ENCODE peak calls at places on chromosomes 7 and 10, in four cellular contexts. One of them, this sample, is unnamed. For H3K4me1, the result is how much of the 10 kb centered on the place peaks cover.

GRCh38 chr10:19658131-19658530 is 158.1 kb upstream of the PLXDC2 start:
- DNase-seq in ovary: no peak
- DNase-seq in mesendoderm: no peak
- DNase-seq in transverse colon: no peak
- DNase-seq in this sample: no peak

GRCh38 chr10:3225589-3225988 is 53.0 kb upstream of the PITRM1 start:
- DNase-seq in ovary: no peak
- DNase-seq in mesendoderm: no peak
- DNase-seq in transverse colon: no peak
- DNase-seq in this sample: no peak

GRCh38 chr7:69654849-69655707 is 56.8 kb downstream of the AUTS2 start:
- DNase-seq in ovary: no peak
- DNase-seq in mesendoderm: no peak
- DNase-seq in transverse colon: no peak
- DNase-seq in this sample: no peak

GRCh38 chr10:22531008-22531407 is 183.4 kb downstream of the PIP4K2A start:
- DNase-seq in ovary: no peak
- DNase-seq in mesendoderm: no peak
- DNase-seq in transverse colon: no peak
- DNase-seq in this sample: no peak

GRCh38 chr10:48531486-48531885 is 73.4 kb downstream of the ARHGAP22 start:
- DNase-seq in ovary: no peak
- DNase-seq in mesendoderm: no peak
- DNase-seq in transverse colon: no peak
- DNase-seq in this sample: no peak

GRCh38 chr7:27377988-27378387 is 135.4 kb downstream of the EVX1 start:
- DNase-seq in ovary: no peak
- DNase-seq in mesendoderm: peak
- DNase-seq in transverse colon: no peak
- DNase-seq in this sample: no peak

GRCh38 chr7:41886906-41887311 is 184.0 kb upstream of the INHBA start:
- DNase-seq in ovary: peak
- DNase-seq in mesendoderm: peak
- DNase-seq in transverse colon: peak
- DNase-seq in this sample: peak

GRCh38 chr10:22229756-22230330 is 12.0 kb upstream of the EBLN1 start:
- DNase-seq in ovary: no peak
- DNase-seq in mesendoderm: no peak
- DNase-seq in transverse colon: no peak
- DNase-seq in this sample: no peak

GRCh38 chr7:25790261-25790660 is 361.7 kb upstream of the NFE2L3 start:
- DNase-seq in ovary: no peak
- DNase-seq in mesendoderm: no peak
- DNase-seq in transverse colon: no peak
- DNase-seq in this sample: no peak

GRCh38 chr10:10500941-10501340 is 516.7 kb upstream of the CELF2 start:
- DNase-seq in ovary: no peak
- DNase-seq in mesendoderm: no peak
- DNase-seq in transverse colon: no peak
- DNase-seq in this sample: no peak

GRCh38 chr7:135672560-135673359 is 10.4 kb downstream of the STMP1 start:
- DNase-seq in ovary: no peak
- DNase-seq in mesendoderm: peak
- DNase-seq in transverse colon: no peak
- DNase-seq in this sample: no peak

GRCh38 chr7:80244206-80244956 is 109.8 kb downstream of the GNAI1 start:
- DNase-seq in ovary: no peak
- DNase-seq in mesendoderm: no peak
- DNase-seq in transverse colon: no peak
- DNase-seq in this sample: no peak

GRCh38 chr10:127228195-127228785 is 31.9 kb upstream of the INSYN2A start:
- DNase-seq in ovary: peak
- DNase-seq in mesendoderm: peak
- DNase-seq in transverse colon: no peak
- DNase-seq in this sample: no peak

GRCh38 chr7:99019523-99020412 is 124.1 kb downstream of the SMURF1 start:
- DNase-seq in ovary: peak
- DNase-seq in mesendoderm: no peak
- DNase-seq in transverse colon: no peak
- DNase-seq in this sample: peak

DNA sequence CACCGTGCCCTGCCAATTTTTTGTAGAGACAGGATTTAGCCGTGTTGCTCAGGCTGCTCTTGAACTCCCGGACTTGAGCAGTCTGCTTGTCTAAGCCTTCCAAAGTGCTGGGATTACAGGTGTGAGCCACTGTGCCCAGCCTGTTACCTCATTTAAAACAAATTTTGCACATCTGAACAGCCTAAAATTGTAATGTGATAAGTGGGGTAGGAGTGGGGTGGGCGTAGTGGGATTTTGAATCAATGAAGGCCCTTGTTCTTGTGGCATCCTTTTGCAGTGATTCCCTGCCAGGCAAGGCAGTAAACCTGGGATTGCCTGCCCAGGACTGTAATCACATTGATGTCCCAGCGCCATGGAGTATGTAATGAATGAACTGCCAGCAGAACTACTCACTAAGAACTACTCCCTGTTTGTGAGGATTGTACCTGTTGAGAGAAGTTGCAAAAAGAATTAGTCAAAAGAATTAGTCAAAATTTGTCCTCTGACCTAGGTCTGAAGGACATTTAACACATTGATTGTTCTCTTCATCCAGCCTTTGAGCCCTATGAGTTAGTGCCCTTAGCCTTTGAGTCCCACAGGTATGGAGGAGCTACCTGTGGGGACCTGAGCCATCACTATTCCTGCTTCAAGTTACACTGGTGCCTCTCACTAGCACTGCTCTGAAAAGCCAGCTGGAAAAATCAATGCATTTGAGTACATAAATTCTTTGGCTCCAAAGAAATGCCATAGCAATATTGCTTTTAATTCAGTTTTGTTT is 5.3 kb downstream of the RPS24 start:
- DNase-seq in ovary: no peak
- DNase-seq in mesendoderm: no peak
- DNase-seq in transverse colon: no peak
- DNase-seq in this sample: no peak
- H3K4me1 ChIP-seq in ovary: under half
- H3K4me1 ChIP-seq in mesendoderm: under half
- H3K4me1 ChIP-seq in transverse colon: under half
- H3K4me1 ChIP-seq in this sample: under half

GRCh38 chr7:77315102-77315501 is 101.0 kb downstream of the GSAP start:
- DNase-seq in ovary: no peak
- DNase-seq in mesendoderm: no peak
- DNase-seq in transverse colon: no peak
- DNase-seq in this sample: no peak
- H3K4me1 ChIP-seq in ovary: under half
- H3K4me1 ChIP-seq in mesendoderm: under half
- H3K4me1 ChIP-seq in transverse colon: under half
- H3K4me1 ChIP-seq in this sample: under half

DNA sequence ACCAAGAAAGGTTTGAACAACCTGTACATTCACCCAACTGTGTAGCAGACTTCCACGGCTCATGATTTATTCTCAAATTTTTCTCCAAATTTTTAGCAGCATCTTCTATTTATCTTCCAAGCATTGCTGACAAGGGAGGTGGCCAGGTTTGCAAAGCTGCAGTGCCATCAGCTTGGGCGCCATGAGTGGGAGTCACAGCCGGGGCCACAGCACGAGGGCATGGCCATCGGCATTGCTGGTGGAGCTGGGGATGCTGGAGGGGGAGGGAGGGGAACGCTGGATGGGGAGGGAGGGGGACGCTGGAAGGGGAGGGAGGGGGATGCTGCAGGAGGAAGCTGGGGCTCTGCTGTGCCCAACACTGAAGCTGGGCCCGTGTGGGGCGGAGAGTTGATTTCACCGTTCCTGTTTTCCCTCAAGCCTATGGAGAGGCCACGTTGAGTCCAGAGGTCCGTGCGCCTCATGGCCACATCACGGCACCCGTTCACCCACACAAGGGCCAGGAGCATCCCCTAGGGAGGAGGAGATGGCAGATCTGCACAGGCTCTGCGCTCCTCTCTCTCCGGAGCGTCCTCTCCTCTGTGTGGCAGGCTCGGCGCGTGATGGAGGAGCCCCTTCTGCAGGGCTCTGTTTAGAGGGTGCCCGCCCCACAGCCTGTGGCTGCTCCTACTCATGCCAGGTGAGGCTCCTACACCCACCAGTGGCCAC is 520.2 kb downstream of the DNAJB6 start:
- DNase-seq in ovary: no peak
- DNase-seq in mesendoderm: no peak
- DNase-seq in transverse colon: no peak
- DNase-seq in this sample: no peak
- H3K4me1 ChIP-seq in ovary: under half
- H3K4me1 ChIP-seq in mesendoderm: under half
- H3K4me1 ChIP-seq in transverse colon: under half
- H3K4me1 ChIP-seq in this sample: under half

GRCh38 chr7:105878746-105879605 is 2.6 kb upstream of the ATXN7L1 start:
- DNase-seq in ovary: no peak
- DNase-seq in mesendoderm: no peak
- DNase-seq in transverse colon: no peak
- DNase-seq in this sample: no peak
- H3K4me1 ChIP-seq in ovary: under half
- H3K4me1 ChIP-seq in mesendoderm: under half
- H3K4me1 ChIP-seq in transverse colon: under half
- H3K4me1 ChIP-seq in this sample: under half

GRCh38 chr7:44606341-44607140 is at the start of gene OGDH:
- DNase-seq in ovary: peak
- DNase-seq in mesendoderm: peak
- DNase-seq in transverse colon: peak
- DNase-seq in this sample: peak

GRCh38 chr7:44607141-44608068 is 978 bp downstream of the OGDH start:
- DNase-seq in ovary: no peak
- DNase-seq in mesendoderm: no peak
- DNase-seq in transverse colon: no peak
- DNase-seq in this sample: no peak

GRCh38 chr7:44603208-44603607 is 3.2 kb upstream of the OGDH start:
- DNase-seq in ovary: no peak
- DNase-seq in mesendoderm: no peak
- DNase-seq in transverse colon: no peak
- DNase-seq in this sample: no peak

GRCh38 chr7:44602576-44602910 is 3.9 kb upstream of the OGDH start:
- DNase-seq in ovary: no peak
- DNase-seq in mesendoderm: no peak
- DNase-seq in transverse colon: no peak
- DNase-seq in this sample: no peak

GRCh38 chr7:44604941-44605340 is 1.5 kb upstream of the OGDH start:
- DNase-seq in ovary: no peak
- DNase-seq in mesendoderm: no peak
- DNase-seq in transverse colon: no peak
- DNase-seq in this sample: no peak
- H3K4me1 ChIP-seq in ovary: under half
- H3K4me1 ChIP-seq in mesendoderm: under half
- H3K4me1 ChIP-seq in transverse colon: under half
- H3K4me1 ChIP-seq in this sample: under half

GRCh38 chr7:2633538-2634264 is 1.9 kb downstream of the TTYH3 start:
- DNase-seq in ovary: peak
- DNase-seq in mesendoderm: peak
- DNase-seq in transverse colon: no peak
- DNase-seq in this sample: no peak
- H3K4me1 ChIP-seq in ovary: under half
- H3K4me1 ChIP-seq in mesendoderm: under half
- H3K4me1 ChIP-seq in transverse colon: under half
- H3K4me1 ChIP-seq in this sample: half or more

GRCh38 chr7:42914009-42914725 is 2.3 kb upstream of the C7orf25 start:
- DNase-seq in ovary: peak
- DNase-seq in mesendoderm: no peak
- DNase-seq in transverse colon: no peak
- DNase-seq in this sample: no peak
- H3K4me1 ChIP-seq in ovary: under half
- H3K4me1 ChIP-seq in mesendoderm: under half
- H3K4me1 ChIP-seq in transverse colon: under half
- H3K4me1 ChIP-seq in this sample: under half